ENCODE peak calls at places on chromosomes 7 and 10, in seven cellular contexts. One of them, this sample, is unnamed.
A peak's percentile ranks its signal among the peaks of the same experiment; 100 is the strongest.

GRCh38 chr10:129969528-129970264 is 5.6 kb upstream of the EBF3 start:
- DNase-seq in PC-3: no peak
- DNase-seq in GM23338: no peak
- DNase-seq in MM.1S: no peak
- DNase-seq in GM23248: no peak
- DNase-seq in HCT116: no peak
- DNase-seq in Karpas-422: no peak
- DNase-seq in this sample: no peak

GRCh38 chr10:119270893-119271361 is 63.6 kb downstream of the GRK5 start:
- DNase-seq in PC-3: peak; percentile 50
- DNase-seq in GM23338: no peak
- DNase-seq in MM.1S: peak; percentile 56
- DNase-seq in GM23248: no peak
- DNase-seq in HCT116: peak; percentile 41
- DNase-seq in Karpas-422: no peak
- DNase-seq in this sample: peak; percentile 41

GRCh38 chr10:110840225-110840922 is 31.4 kb upstream of the PDCD4 start:
- DNase-seq in PC-3: peak; percentile 4
- DNase-seq in GM23338: no peak
- DNase-seq in MM.1S: no peak
- DNase-seq in GM23248: no peak
- DNase-seq in HCT116: no peak
- DNase-seq in Karpas-422: no peak
- DNase-seq in this sample: no peak

GRCh38 chr10:58813573-58813972 is 300.9 kb downstream of the BICC1 start:
- DNase-seq in PC-3: peak; percentile 63
- DNase-seq in GM23338: no peak
- DNase-seq in MM.1S: no peak
- DNase-seq in GM23248: no peak
- DNase-seq in HCT116: no peak
- DNase-seq in Karpas-422: no peak
- DNase-seq in this sample: no peak

GRCh38 chr7:5705318-5705717 is 76.1 kb downstream of the RNF216 start:
- DNase-seq in PC-3: no peak
- DNase-seq in GM23338: no peak
- DNase-seq in MM.1S: no peak
- DNase-seq in GM23248: no peak
- DNase-seq in HCT116: no peak
- DNase-seq in Karpas-422: no peak
- DNase-seq in this sample: no peak

GRCh38 chr7:6729492-6730342 is 23.0 kb upstream of the ZNF12 start:
- DNase-seq in PC-3: peak; percentile 83
- DNase-seq in GM23338: peak; percentile 99
- DNase-seq in MM.1S: peak; percentile 92
- DNase-seq in GM23248: peak; percentile 93
- DNase-seq in HCT116: peak; percentile 85
- DNase-seq in Karpas-422: peak; percentile 96
- DNase-seq in this sample: peak; percentile 83

GRCh38 chr7:139776486-139777303 is 1.1 kb downstream of the HIPK2 start:
- DNase-seq in PC-3: peak; percentile 16
- DNase-seq in GM23338: peak; percentile 53
- DNase-seq in MM.1S: peak; percentile 74
- DNase-seq in GM23248: peak; percentile 76
- DNase-seq in HCT116: no peak
- DNase-seq in Karpas-422: peak; percentile 55
- DNase-seq in this sample: peak; percentile 16

GRCh38 chr10:5292196-5292735 is 72.5 kb upstream of the UCN3 start:
- DNase-seq in PC-3: no peak
- DNase-seq in GM23338: no peak
- DNase-seq in MM.1S: no peak
- DNase-seq in GM23248: no peak
- DNase-seq in HCT116: no peak
- DNase-seq in Karpas-422: no peak
- DNase-seq in this sample: no peak

GRCh38 chr10:74000892-74001669 is 3.2 kb downstream of the VCL start:
- DNase-seq in PC-3: no peak
- DNase-seq in GM23338: no peak
- DNase-seq in MM.1S: no peak
- DNase-seq in GM23248: no peak
- DNase-seq in HCT116: no peak
- DNase-seq in Karpas-422: no peak
- DNase-seq in this sample: no peak

GRCh38 chr10:70462349-70462984 is 16.1 kb upstream of the PALD1 start:
- DNase-seq in PC-3: peak; percentile 97
- DNase-seq in GM23338: no peak
- DNase-seq in MM.1S: no peak
- DNase-seq in GM23248: peak; percentile 61
- DNase-seq in HCT116: peak; percentile 56
- DNase-seq in Karpas-422: no peak
- DNase-seq in this sample: peak; percentile 53

GRCh38 chr7:155455776-155456516 is 2.0 kb upstream of the EN2 start:
- DNase-seq in PC-3: no peak
- DNase-seq in GM23338: no peak
- DNase-seq in MM.1S: no peak
- DNase-seq in GM23248: no peak
- DNase-seq in HCT116: no peak
- DNase-seq in Karpas-422: no peak
- DNase-seq in this sample: no peak
- H3K27me3 ChIP-seq in PC-3: peaks cover 53% of the 10 kb centered on the region
- H3K27me3 ChIP-seq in GM23338: peaks cover 97% of the 10 kb centered on the region
- H3K27me3 ChIP-seq in MM.1S: peaks cover 77% of the 10 kb centered on the region
- H3K27me3 ChIP-seq in GM23248: peaks cover 90% of the 10 kb centered on the region
- H3K27me3 ChIP-seq in HCT116: no peaks in the 10 kb centered on the region
- H3K27me3 ChIP-seq in Karpas-422: no peaks in the 10 kb centered on the region
- H3K27me3 ChIP-seq in this sample: peaks cover 71% of the 10 kb centered on the region

DNA sequence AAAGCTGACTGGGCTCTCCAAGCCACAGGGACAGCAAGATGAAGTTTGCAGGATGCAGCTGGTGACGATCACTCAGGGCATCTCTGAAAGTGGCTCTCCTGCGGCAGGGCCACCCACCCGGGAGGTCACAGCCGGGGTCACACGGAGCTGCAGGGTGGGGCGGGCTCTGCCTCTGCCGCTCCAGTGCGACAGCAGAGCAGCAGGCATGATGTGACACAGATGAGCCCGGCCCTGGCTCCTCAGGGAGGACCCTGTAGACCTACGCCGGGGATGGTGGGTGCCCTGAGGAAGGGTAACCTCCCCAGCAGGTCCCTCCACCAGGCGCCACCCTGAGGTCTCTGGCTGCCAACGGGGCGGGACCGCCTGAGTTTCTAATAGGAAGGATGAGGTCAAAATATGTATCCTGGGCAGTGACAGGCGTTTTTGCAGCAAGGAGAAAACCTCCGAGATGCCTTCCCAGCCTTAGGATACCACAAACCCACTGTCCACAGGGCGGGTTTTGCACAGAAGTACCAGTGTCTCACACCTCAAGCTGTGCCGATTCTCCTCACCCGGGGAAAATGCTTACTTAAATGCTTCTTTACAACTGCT is 114.8 kb upstream of the DIP2C start:
- DNase-seq in PC-3: no peak
- DNase-seq in GM23338: no peak
- DNase-seq in MM.1S: no peak
- DNase-seq in GM23248: no peak
- DNase-seq in HCT116: no peak
- DNase-seq in Karpas-422: no peak
- DNase-seq in this sample: no peak
- H3K4me2 ChIP-seq in PC-3: no peak overlapping the region
- H3K4me2 ChIP-seq in GM23338: no peak overlapping the region
- H3K4me2 ChIP-seq in MM.1S: no peak overlapping the region
- H3K4me2 ChIP-seq in GM23248: no peak overlapping the region
- H3K4me2 ChIP-seq in HCT116: no peak overlapping the region
- H3K4me2 ChIP-seq in Karpas-422: no peak overlapping the region
- H3K4me2 ChIP-seq in this sample: no peak overlapping the region

GRCh38 chr10:65811931-65812525 is 1113.8 kb upstream of the LRRTM3 start:
- DNase-seq in PC-3: no peak
- DNase-seq in GM23338: no peak
- DNase-seq in MM.1S: no peak
- DNase-seq in GM23248: no peak
- DNase-seq in HCT116: no peak
- DNase-seq in Karpas-422: no peak
- DNase-seq in this sample: no peak
- H3K9me2 ChIP-seq in PC-3: no peaks in the 10 kb centered on the region
- H3K9me2 ChIP-seq in GM23338: no peaks in the 10 kb centered on the region
- H3K9me2 ChIP-seq in MM.1S: no peaks in the 10 kb centered on the region
- H3K9me2 ChIP-seq in GM23248: no peaks in the 10 kb centered on the region
- H3K9me2 ChIP-seq in HCT116: peaks cover 5% of the 10 kb centered on the region
- H3K9me2 ChIP-seq in Karpas-422: no peaks in the 10 kb centered on the region
- H3K9me2 ChIP-seq in this sample: no peaks in the 10 kb centered on the region

GRCh38 chr10:133085251-133086125 is 2.2 kb upstream of the ADGRA1 start:
- DNase-seq in PC-3: no peak
- DNase-seq in GM23338: no peak
- DNase-seq in MM.1S: no peak
- DNase-seq in GM23248: no peak
- DNase-seq in HCT116: no peak
- DNase-seq in Karpas-422: no peak
- DNase-seq in this sample: no peak

GRCh38 chr10:133081636-133082035 is 6.1 kb upstream of the ADGRA1 start:
- DNase-seq in PC-3: no peak
- DNase-seq in GM23338: no peak
- DNase-seq in MM.1S: no peak
- DNase-seq in GM23248: no peak
- DNase-seq in HCT116: no peak
- DNase-seq in Karpas-422: no peak
- DNase-seq in this sample: no peak

GRCh38 chr10:133082685-133083421 is 4.9 kb upstream of the ADGRA1 start:
- DNase-seq in PC-3: no peak
- DNase-seq in GM23338: no peak
- DNase-seq in MM.1S: no peak
- DNase-seq in GM23248: no peak
- DNase-seq in HCT116: no peak
- DNase-seq in Karpas-422: no peak
- DNase-seq in this sample: no peak

GRCh38 chr10:133084491-133084890 is 3.2 kb upstream of the ADGRA1 start:
- DNase-seq in PC-3: no peak
- DNase-seq in GM23338: no peak
- DNase-seq in MM.1S: no peak
- DNase-seq in GM23248: no peak
- DNase-seq in HCT116: no peak
- DNase-seq in Karpas-422: no peak
- DNase-seq in this sample: no peak

GRCh38 chr10:133083422-133084100 is 4.2 kb upstream of the ADGRA1 start:
- DNase-seq in PC-3: no peak
- DNase-seq in GM23338: no peak
- DNase-seq in MM.1S: no peak
- DNase-seq in GM23248: no peak
- DNase-seq in HCT116: no peak
- DNase-seq in Karpas-422: no peak
- DNase-seq in this sample: no peak
- H3K27me3 ChIP-seq in PC-3: peaks cover 37% of the 10 kb centered on the region
- H3K27me3 ChIP-seq in GM23338: peaks cover 21% of the 10 kb centered on the region
- H3K27me3 ChIP-seq in MM.1S: peaks cover 24% of the 10 kb centered on the region
- H3K27me3 ChIP-seq in GM23248: peaks cover 29% of the 10 kb centered on the region
- H3K27me3 ChIP-seq in HCT116: no peaks in the 10 kb centered on the region
- H3K27me3 ChIP-seq in Karpas-422: no peaks in the 10 kb centered on the region
- H3K27me3 ChIP-seq in this sample: peaks cover 23% of the 10 kb centered on the region

GRCh38 chr7:33089142-33089541 is 20.1 kb downstream of the RP9 start:
- DNase-seq in PC-3: no peak
- DNase-seq in GM23338: no peak
- DNase-seq in MM.1S: no peak
- DNase-seq in GM23248: no peak
- DNase-seq in HCT116: no peak
- DNase-seq in Karpas-422: no peak
- DNase-seq in this sample: no peak
- H3K4me2 ChIP-seq in PC-3: no peak overlapping the region
- H3K4me2 ChIP-seq in GM23338: no peak overlapping the region
- H3K4me2 ChIP-seq in MM.1S: no peak overlapping the region
- H3K4me2 ChIP-seq in GM23248: no peak overlapping the region
- H3K4me2 ChIP-seq in HCT116: no peak overlapping the region
- H3K4me2 ChIP-seq in Karpas-422: no peak overlapping the region
- H3K4me2 ChIP-seq in this sample: no peak overlapping the region

DNA sequence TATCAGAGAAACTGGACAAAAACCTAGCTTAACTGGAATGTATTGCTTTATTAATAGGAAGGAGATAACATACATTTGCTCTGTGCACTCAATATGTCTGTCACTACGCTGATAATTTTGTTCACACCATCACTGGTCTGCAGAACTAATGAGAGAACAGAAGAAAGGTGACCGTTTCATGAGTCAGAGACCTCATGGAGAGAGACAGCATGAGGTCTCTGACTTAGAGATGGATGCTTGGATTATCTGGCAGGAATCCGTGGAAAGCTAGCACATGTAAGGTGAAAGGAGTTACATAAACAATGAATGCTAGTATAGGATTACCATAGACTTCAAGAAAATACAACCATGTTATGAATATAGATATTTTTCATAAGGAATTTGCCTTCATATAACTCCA is 947.3 kb downstream of the IPMK start:
- DNase-seq in PC-3: no peak
- DNase-seq in GM23338: no peak
- DNase-seq in MM.1S: no peak
- DNase-seq in GM23248: no peak
- DNase-seq in HCT116: no peak
- DNase-seq in Karpas-422: no peak
- DNase-seq in this sample: no peak
- H3K9me2 ChIP-seq in PC-3: no peaks in the 10 kb centered on the region
- H3K9me2 ChIP-seq in GM23338: no peaks in the 10 kb centered on the region
- H3K9me2 ChIP-seq in MM.1S: no peaks in the 10 kb centered on the region
- H3K9me2 ChIP-seq in GM23248: no peaks in the 10 kb centered on the region
- H3K9me2 ChIP-seq in HCT116: no peaks in the 10 kb centered on the region
- H3K9me2 ChIP-seq in Karpas-422: no peaks in the 10 kb centered on the region
- H3K9me2 ChIP-seq in this sample: no peaks in the 10 kb centered on the region

DNA sequence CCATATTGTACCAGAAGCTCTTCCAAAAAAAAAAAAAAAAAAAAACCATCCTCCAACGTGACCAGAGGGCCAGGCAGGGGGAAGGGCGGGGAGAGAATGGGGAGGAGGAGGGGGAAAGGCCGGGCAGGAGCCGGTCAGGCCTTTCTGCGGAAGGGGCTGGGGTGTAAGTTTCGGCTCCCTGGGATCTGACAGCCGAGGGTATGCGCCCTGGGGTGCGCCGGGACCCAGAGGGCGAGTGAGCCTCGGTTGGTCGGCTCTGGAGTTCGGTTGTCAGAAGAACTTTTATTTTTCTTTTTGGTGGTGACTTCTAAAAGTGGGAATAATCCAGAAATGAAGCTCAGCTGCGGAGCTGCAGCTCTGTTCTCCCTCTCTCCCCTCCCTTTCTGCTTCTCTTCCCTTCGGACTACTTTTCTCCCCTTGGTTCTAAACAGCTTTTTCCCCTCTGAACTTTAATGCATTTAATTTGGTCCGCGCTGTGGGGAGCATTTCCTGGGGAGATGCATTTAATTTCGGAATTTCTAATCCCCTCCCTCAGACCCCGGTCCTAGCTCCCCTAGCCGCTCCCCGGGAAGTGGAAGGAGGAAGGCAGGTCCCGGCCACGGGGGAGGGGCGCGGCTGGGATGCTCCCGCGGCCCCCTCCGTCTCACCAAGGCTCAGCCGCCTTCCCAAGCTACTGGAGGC is 3.9 kb upstream of the PAX2 start:
- DNase-seq in PC-3: no peak
- DNase-seq in GM23338: peak; percentile 58
- DNase-seq in MM.1S: no peak
- DNase-seq in GM23248: no peak
- DNase-seq in HCT116: no peak
- DNase-seq in Karpas-422: no peak
- DNase-seq in this sample: no peak
- H3K27me3 ChIP-seq in PC-3: peaks cover 87% of the 10 kb centered on the region
- H3K27me3 ChIP-seq in GM23338: peaks cover 99% of the 10 kb centered on the region
- H3K27me3 ChIP-seq in MM.1S: peaks cover 95% of the 10 kb centered on the region
- H3K27me3 ChIP-seq in GM23248: peaks cover 96% of the 10 kb centered on the region
- H3K27me3 ChIP-seq in HCT116: no peaks in the 10 kb centered on the region
- H3K27me3 ChIP-seq in Karpas-422: no peaks in the 10 kb centered on the region
- H3K27me3 ChIP-seq in this sample: peaks cover 77% of the 10 kb centered on the region

This sample was measured in PC-9.